ENCODE peak calls at places on chromosomes 12 and 14, in seven cellular contexts. F, V, G, Q, K, B and M are unnamed samples.

GRCh38 chr12:103626498-103626897 is 39.4 kb downstream of the STAB2 start:
- ATAC-seq in F (no peak), V (peak), G (peak), Q (no peak), K (no peak), B (no peak), M (peak)

GRCh38 chr12:45223868-45224267 is 8.0 kb downstream of the ANO6 start:
- ATAC-seq in F (no peak), V (no peak), G (no peak), Q (no peak), K (no peak), B (no peak), M (no peak)

GRCh38 chr12:109879332-109880048 is 851 bp downstream of the GLTP start:
- ATAC-seq in F (no peak), V (no peak), G (no peak), Q (no peak), K (no peak), B (no peak), M (no peak)

GRCh38 chr12:30774599-30774998 is 19.8 kb upstream of the CAPRIN2 start:
- ATAC-seq in F (no peak), V (no peak), G (no peak), Q (no peak), K (no peak), B (no peak), M (no peak)

GRCh38 chr12:22624908-22625646 is at the start of gene ETNK1:
- ATAC-seq in F (peak), V (peak), G (peak), Q (peak), K (peak), B (peak), M (peak)

GRCh38 chr12:11795192-11795909 is 145.9 kb downstream of the ETV6 start:
- ATAC-seq in F (no peak), V (no peak), G (no peak), Q (no peak), K (no peak), B (no peak), M (no peak)

GRCh38 chr12:32031109-32031508 is 71.9 kb downstream of the RESF1 start:
- ATAC-seq in F (no peak), V (no peak), G (no peak), Q (peak), K (no peak), B (no peak), M (no peak)

GRCh38 chr12:6312529-6313325 is 2.2 kb downstream of the PLEKHG6 start:
- ATAC-seq in F (no peak), V (peak), G (peak), Q (no peak), K (peak), B (peak), M (peak)

GRCh38 chr12:52506858-52507715 is 13.1 kb downstream of the KRT5 start:
- ATAC-seq in F (no peak), V (peak), G (peak), Q (peak), K (peak), B (peak), M (no peak)

GRCh38 chr12:114853003-114853529 is 169.1 kb upstream of the TBX3 start:
- ATAC-seq in F (no peak), V (no peak), G (no peak), Q (no peak), K (no peak), B (no peak), M (no peak)

GRCh38 chr14:53209370-53209769 is 56.2 kb upstream of the DDHD1 start:
- ATAC-seq in F (no peak), V (no peak), G (no peak), Q (no peak), K (no peak), B (no peak), M (peak)